ENCODE peak calls at places on chromosomes 12 and 14, in five cellular contexts. X, H, Q, N and O are unnamed samples.

GRCh38 chr14:104795781-104796681 is 483 bp upstream of the AKT1 start:
- DNase-seq in X (no peak), N (peak; percentile 38), Q (no peak), H (peak; percentile 68), O (no peak)

GRCh38 chr14:106013879-106014376 is 487.5 kb downstream of the TMEM121 start:
- DNase-seq in H (no peak), X (no peak), Q (no peak), N (no peak), O (no peak)

GRCh38 chr12:34108405-34108803 is 86.1 kb downstream of the ALG10 start:
- DNase-seq in N (no peak), X (no peak), Q (no peak), H (no peak), O (no peak)

GRCh38 chr14:22557846-22558220 is 31.2 kb downstream of the DAD1 start:
- DNase-seq in X (no peak), Q (no peak), N (no peak), H (no peak), O (no peak)

GRCh38 chr12:49503674-49504180 is 35.1 kb upstream of the KCNH3 start:
- DNase-seq in Q (no peak), X (peak; percentile 80), N (no peak), H (peak; percentile 55), O (no peak)

GRCh38 chr14:24828486-24828885 is 194.5 kb upstream of the GZMB start:
- DNase-seq in Q (no peak), N (no peak), H (no peak), X (no peak), O (no peak)

GRCh38 chr14:102994689-102995088 is 62.7 kb downstream of the CDC42BPB start:
- DNase-seq in Q (no peak), X (no peak), N (no peak), H (peak; percentile 51), O (no peak)

GRCh38 chr14:26199599-26200370 is 398.0 kb downstream of the NOVA1 start:
- DNase-seq in H (no peak), Q (no peak), N (peak; percentile 4), X (peak; percentile 67), O (no peak)

GRCh38 chr12:54352022-54352531 is 12.2 kb downstream of the GPR84 start:
- DNase-seq in N (no peak), X (peak; percentile 31), Q (no peak), H (peak; percentile 30), O (no peak)

GRCh38 chr12:47736877-47737676 is 11.8 kb upstream of the ENDOU start:
- DNase-seq in N (no peak), X (no peak), Q (peak; percentile 97), H (peak; percentile 56), O (peak; percentile 95)

GRCh38 chr14:66099931-66100330 is 386.2 kb upstream of the CCDC196 start:
- DNase-seq in N (no peak), Q (no peak), X (no peak), H (no peak), O (no peak)

GRCh38 chr12:108446766-108447165 is 68.3 kb upstream of the FICD start:
- DNase-seq in X (no peak), H (no peak), N (no peak), Q (no peak), O (no peak)

GRCh38 chr12:91098942-91099341 is 12.4 kb downstream of the LUM start:
- DNase-seq in X (peak; percentile 90), N (peak; percentile 34), Q (no peak), H (no peak), O (no peak)

GRCh38 chr12:75807494-75807893 is 224.1 kb downstream of the PHLDA1 start:
- DNase-seq in N (no peak), H (no peak), X (no peak), Q (no peak), O (no peak)

GRCh38 chr14:22313172-22313801 is 275.7 kb downstream of the DAD1 start:
- DNase-seq in H (no peak), Q (no peak), X (no peak), N (no peak), O (no peak)

GRCh38 chr12:62922539-62922938 is 12.4 kb downstream of the PPM1H start:
- DNase-seq in Q (no peak), N (no peak), H (no peak), X (no peak), O (no peak)

GRCh38 chr14:95548328-95548929 is 13.6 kb downstream of the GLRX5 start:
- DNase-seq in Q (no peak), H (no peak), N (no peak), X (no peak), O (no peak)

GRCh38 chr12:116113398-116114130 is 163.9 kb downstream of the MED13L start:
- DNase-seq in N (no peak), Q (no peak), H (no peak), X (no peak), O (no peak)

GRCh38 chr12:88802307-88802706 is 222.0 kb upstream of the KITLG start:
- DNase-seq in N (no peak), X (no peak), H (no peak), Q (no peak), O (no peak)

GRCh38 chr14:73754911-73755360 is 40.8 kb upstream of the PNMA1 start:
- DNase-seq in H (peak; percentile 59), Q (no peak), N (no peak), X (no peak), O (no peak)

GRCh38 chr12:118777550-118777949 is 203.8 kb upstream of the SRRM4 start:
- DNase-seq in H (no peak), N (no peak), X (no peak), Q (no peak), O (peak; percentile 6)

GRCh38 chr12:116400671-116401357 is 123.3 kb upstream of the MED13L start:
- DNase-seq in Q (no peak), H (no peak), X (no peak), N (no peak), O (no peak)

GRCh38 chr12:15987696-15988095 is 76.6 kb downstream of the DERA start:
- DNase-seq in Q (no peak), X (no peak), N (no peak), H (no peak), O (no peak)

GRCh38 chr14:106843951-106844483 is 1317.6 kb downstream of the TMEM121 start:
- DNase-seq in H (peak; percentile 67), N (peak; percentile 52), X (no peak), Q (no peak), O (no peak)

GRCh38 chr12:113582521-113583218 is 111.0 kb upstream of the LHX5 start:
- DNase-seq in H (no peak), X (no peak), Q (no peak), N (peak; percentile 37), O (no peak)

GRCh38 chr12:1825382-1826102 is 5.2 kb downstream of the LRTM2 start:
- DNase-seq in Q (no peak), N (no peak), X (no peak), H (no peak), O (no peak)

GRCh38 chr12:66612053-66612775 is 66.7 kb downstream of the GRIP1 start:
- DNase-seq in Q (no peak), H (no peak), N (no peak), X (no peak), O (no peak)

GRCh38 chr12:108568653-108569154 is 6.3 kb downstream of the ISCU start:
- DNase-seq in N (no peak), H (peak; percentile 57), Q (no peak), X (no peak), O (no peak)

GRCh38 chr12:14836336-14837210 is 6.8 kb downstream of the ART4 start:
- DNase-seq in X (peak; percentile 65), Q (no peak), H (no peak), N (peak; percentile 57), O (no peak)

GRCh38 chr14:52279405-52279804 is 11.9 kb downstream of the PTGDR start:
- DNase-seq in X (peak; percentile 2), Q (no peak), N (peak; percentile 18), H (no peak), O (no peak)

GRCh38 chr14:77205566-77205965 is 24.0 kb downstream of the TMEM63C start:
- DNase-seq in N (no peak), H (no peak), Q (no peak), X (no peak), O (no peak)

GRCh38 chr14:61103541-61104339 is 122.7 kb downstream of the SLC38A6 start:
- DNase-seq in Q (no peak), X (peak; percentile 90), H (peak; percentile 25), N (peak; percentile 89), O (peak; percentile 90)

GRCh38 chr12:15231493-15231892 is 10.3 kb upstream of the RERG start:
- DNase-seq in N (no peak), H (no peak), Q (no peak), X (no peak), O (no peak)

GRCh38 chr12:71938728-71939385 is at the start of gene TPH2:
- DNase-seq in Q (no peak), H (peak; percentile 9), N (peak; percentile 31), X (peak; percentile 9), O (peak; percentile 89)

GRCh38 chr12:23895792-23896218 is 53.7 kb downstream of the SOX5 start:
- DNase-seq in H (no peak), N (no peak), X (no peak), Q (no peak), O (no peak)

GRCh38 chr14:62189698-62190097 is 427.5 kb downstream of the SNAPC1 start:
- DNase-seq in H (no peak), Q (no peak), X (no peak), N (no peak), O (no peak)

GRCh38 chr14:103854017-103854808 is 6.8 kb upstream of the PPP1R13B start:
- DNase-seq in Q (no peak), X (peak; percentile 48), N (peak; percentile 81), H (no peak), O (no peak)

GRCh38 chr12:13376627-13377373 is 180.3 kb downstream of the EMP1 start:
- DNase-seq in X (peak; percentile 71), Q (no peak), N (peak; percentile 61), H (peak; percentile 56), O (no peak)

GRCh38 chr12:131916306-131917138 is 12.6 kb upstream of the PUS1 start:
- DNase-seq in Q (no peak), X (no peak), H (no peak), N (no peak), O (no peak)
- TF ChIP-seq CTCF in Q (no peak), X (no peak), H (no peak), N (no peak), O (no peak)

GRCh38 chr12:106736051-106736957 is 38.2 kb upstream of the RIC8B start:
- DNase-seq in H (no peak), N (no peak), Q (no peak), X (no peak), O (no peak)
- TF ChIP-seq CTCF in H (no peak), N (no peak), Q (no peak), X (no peak), O (no peak)

GRCh38 chr14:34766060-34766459 is 51.7 kb upstream of the CFL2 start:
- DNase-seq in H (no peak), N (no peak), X (no peak), Q (no peak), O (no peak)
- TF ChIP-seq CTCF in H (no peak), N (no peak), X (peak; percentile 18), Q (no peak), O (no peak)

GRCh38 chr12:98419101-98419794 is 96.1 kb upstream of the TMPO start:
- DNase-seq in H (no peak), N (no peak), X (no peak), Q (no peak), O (no peak)

GRCh38 chr12:98419795-98420402 is 95.5 kb upstream of the TMPO start:
- DNase-seq in H (no peak), Q (no peak), X (no peak), N (no peak), O (no peak)

GRCh38 chr12:98417303-98417702 is 98.1 kb upstream of the TMPO start:
- DNase-seq in N (no peak), X (no peak), H (no peak), Q (no peak), O (no peak)

GRCh38 chr12:98418357-98419075 is 96.9 kb upstream of the TMPO start:
- DNase-seq in N (peak; percentile 93), H (peak; percentile 89), X (peak; percentile 90), Q (peak; percentile 96), O (peak; percentile 91)

GRCh38 chr12:98416845-98417244 is 98.5 kb upstream of the TMPO start:
- DNase-seq in N (no peak), X (no peak), H (no peak), Q (no peak), O (no peak)
- TF ChIP-seq CTCF in N (peak; percentile 49), X (peak; percentile 19), H (no peak), Q (no peak), O (peak; percentile 55)